ENCODE peak calls at places on chromosome 22, in six cellular contexts. E is Calu3, I is Caco-2, S is spleen, A is fibroblast of pulmonary artery, B is BE2C. F is an unnamed sample.
A peak's percentile ranks its signal among the peaks of the same experiment; 100 is the strongest.

GRCh38 chr22:23553438-23553837 is 26.7 kb downstream of the IGLL1 start:
- DNase-seq in B (no peak), A (no peak), S (peak; percentile 18), E (no peak), I (no peak), F (no peak)

GRCh38 chr22:29517215-29517908 is 36.2 kb downstream of the THOC5 start:
- DNase-seq in E (no peak), B (peak; percentile 34), I (no peak), A (no peak), S (peak; percentile 44), F (no peak)

GRCh38 chr22:29336751-29337490 is 21.4 kb upstream of the RASL10A start:
- DNase-seq in S (no peak), B (no peak), I (no peak), A (no peak), E (no peak), F (no peak)

GRCh38 chr22:30856699-30857098 is 111.9 kb downstream of the MORC2 start:
- DNase-seq in I (no peak), B (no peak), S (no peak), E (no peak), A (peak; percentile 25), F (peak; percentile 3)

GRCh38 chr22:17300926-17301325 is 68.3 kb upstream of the CECR2 start:
- DNase-seq in I (no peak), E (no peak), S (no peak), A (no peak), B (no peak), F (no peak)

GRCh38 chr22:24383061-24383460 is 44.3 kb upstream of the ADORA2A start:
- DNase-seq in A (no peak), S (no peak), E (no peak), B (no peak), I (no peak), F (no peak)

GRCh38 chr22:30324008-30324730 is 2.6 kb downstream of the TBC1D10A start:
- DNase-seq in B (no peak), I (no peak), S (no peak), E (no peak), A (no peak), F (no peak)

GRCh38 chr22:39282642-39283311 is 36.6 kb downstream of the RPL3 start:
- DNase-seq in I (no peak), B (no peak), S (no peak), E (no peak), A (peak; percentile 28), F (no peak)

GRCh38 chr22:48782817-48783511 is 1044.7 kb downstream of the BRD1 start:
- DNase-seq in A (no peak), E (no peak), B (no peak), I (no peak), S (no peak), F (no peak)

GRCh38 chr22:49964136-49964492 is 3.5 kb downstream of the PIM3 start:
- DNase-seq in A (no peak), B (peak; percentile 8), I (no peak), S (peak; percentile 81), E (no peak), F (no peak)

GRCh38 chr22:47622541-47622940 is 860.1 kb downstream of the TBC1D22A start:
- DNase-seq in B (no peak), E (no peak), S (peak; percentile 43), I (peak; percentile 5), A (no peak), F (no peak)

GRCh38 chr22:50304528-50305392 is 2.7 kb downstream of the PLXNB2 start:
- DNase-seq in E (peak; percentile 47), B (no peak), A (peak; percentile 39), S (no peak), I (no peak), F (no peak)

GRCh38 chr22:48262596-48263430 is 1500.4 kb downstream of the TBC1D22A start:
- DNase-seq in A (no peak), B (no peak), S (no peak), I (no peak), E (no peak), F (no peak)

GRCh38 chr22:39297490-39298193 is 21.8 kb downstream of the RPL3 start:
- DNase-seq in E (no peak), I (no peak), S (no peak), B (no peak), A (no peak), F (no peak)

GRCh38 chr22:18078329-18079041 is 695 bp downstream of the PEX26 start:
- DNase-seq in E (peak; percentile 69), B (peak; percentile 38), A (no peak), I (peak; percentile 40), S (peak; percentile 92), F (no peak)

GRCh38 chr22:48478124-48478523 is 1349.5 kb downstream of the BRD1 start:
- DNase-seq in I (no peak), E (no peak), B (no peak), A (no peak), S (peak; percentile 67), F (no peak)

GRCh38 chr22:35310556-35311550 is 11.2 kb downstream of the TOM1 start:
- DNase-seq in I (peak; percentile 58), E (peak; percentile 43), A (no peak), B (no peak), S (peak; percentile 68), F (no peak)
- TF ChIP-seq CTCF in I (no peak), E (no peak), A (no peak), B (no peak), S (no peak), F (no peak)

DNA sequence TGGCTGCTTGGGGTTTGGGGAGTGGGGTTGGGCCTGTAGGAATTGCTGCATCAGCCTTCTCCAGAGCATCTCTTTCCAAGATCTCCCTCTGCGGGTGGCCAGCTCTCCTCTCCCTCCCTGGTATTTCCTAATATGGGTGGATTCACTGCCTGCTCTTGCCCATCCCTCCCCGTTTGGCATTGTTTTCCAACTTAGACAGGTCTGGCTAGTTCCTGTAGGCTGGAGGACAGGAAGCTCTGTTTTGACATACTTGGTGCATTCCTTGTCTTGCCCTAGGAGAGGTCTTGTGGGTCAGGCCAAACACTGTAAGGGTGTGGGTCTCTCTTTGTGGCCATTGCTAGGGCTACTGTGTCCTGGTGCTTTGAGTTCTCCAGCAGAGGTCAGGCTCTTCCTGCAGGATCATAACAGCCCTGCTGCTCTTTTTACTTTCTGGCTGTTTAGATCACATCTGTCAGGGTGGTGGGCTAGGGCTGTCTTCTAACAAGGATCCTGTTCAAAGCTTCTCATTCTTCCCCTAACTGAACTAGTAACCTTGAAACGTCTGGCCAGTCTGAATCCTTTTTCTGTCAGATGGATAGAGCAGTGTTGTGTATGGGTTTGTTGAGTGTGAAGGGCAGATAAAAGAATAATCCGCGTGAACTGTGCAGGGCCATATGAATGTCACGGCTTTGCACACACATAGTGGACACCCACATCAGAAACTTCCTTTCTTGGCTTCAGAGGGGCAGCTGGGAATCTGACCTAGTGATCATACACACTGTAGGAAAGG is 18.3 kb upstream of the MICALL1 start:
- DNase-seq in S (no peak), B (no peak), E (no peak), A (peak; percentile 97), I (peak; percentile 81), F (no peak)
- TF ChIP-seq CTCF in S (no peak), B (peak; percentile 54), E (peak; percentile 49), A (peak; percentile 79), I (peak; percentile 48), F (peak; percentile 12)

GRCh38 chr22:36904260-36904659 is 9.2 kb upstream of the CSF2RB start:
- DNase-seq in I (no peak), E (no peak), B (no peak), A (no peak), S (no peak), F (no peak)
- TF ChIP-seq CTCF in I (no peak), E (no peak), B (peak; percentile 20), A (no peak), S (no peak), F (no peak)

GRCh38 chr22:41369089-41369745 is 12.5 kb upstream of the TEF start:
- DNase-seq in A (no peak), I (no peak), E (no peak), B (no peak), S (no peak), F (no peak)
- TF ChIP-seq CTCF in A (no peak), I (no peak), E (no peak), B (no peak), S (no peak), F (no peak)

GRCh38 chr22:32791056-32791455 is 10.4 kb upstream of the TIMP3 start:
- DNase-seq in E (no peak), A (no peak), S (no peak), I (no peak), B (no peak), F (no peak)
- TF ChIP-seq CTCF in E (no peak), A (no peak), S (no peak), I (no peak), B (no peak), F (no peak)

F was measured in GM20000.